ENCODE peak calls at places on chromosome 1, in ten cellular contexts. S, Z, D, P, L, N, W, O, M and V are unnamed samples.

GRCh38 chr1:27346991-27347627 is 5.3 kb downstream of the SYTL1 start:
- DNase-seq in S (no peak), Z (no peak), D (no peak), P (no peak), L (no peak), N (peak), W (no peak), O (no peak), M (no peak), V (no peak)

GRCh38 chr1:11654571-11655262 is at the start of gene FBXO44:
- DNase-seq in S (no peak), Z (no peak), D (peak), P (peak), L (peak), N (no peak), W (no peak), O (peak), M (peak), V (peak)

GRCh38 chr1:152220166-152221163 is 3.5 kb downstream of the HRNR start:
- DNase-seq in S (no peak), Z (no peak), D (no peak), P (no peak), L (no peak), N (no peak), W (no peak), O (peak), M (no peak), V (no peak)

GRCh38 chr1:225601902-225602589 is 50.9 kb downstream of the ENAH start:
- DNase-seq in S (no peak), Z (no peak), D (no peak), P (no peak), L (no peak), N (no peak), W (no peak), O (no peak), M (no peak), V (no peak)

GRCh38 chr1:221435510-221435909 is 306.4 kb downstream of the DUSP10 start:
- DNase-seq in S (no peak), Z (peak), D (no peak), P (peak), L (peak), N (peak), W (no peak), O (no peak), M (no peak), V (peak)

GRCh38 chr1:24894002-24894401 is 36.1 kb downstream of the RUNX3 start:
- DNase-seq in S (no peak), Z (no peak), D (no peak), P (no peak), L (no peak), N (no peak), W (no peak), O (no peak), M (no peak), V (no peak)

GRCh38 chr1:117682372-117682771 is 76.5 kb downstream of the TENT5C start:
- DNase-seq in S (no peak), Z (no peak), D (no peak), P (no peak), L (no peak), N (no peak), W (no peak), O (no peak), M (no peak), V (no peak)

GRCh38 chr1:13540871-13541270 is 27.1 kb upstream of the LRRC38 start:
- DNase-seq in S (no peak), Z (no peak), D (no peak), P (no peak), L (no peak), N (no peak), W (peak), O (no peak), M (peak), V (peak)

GRCh38 chr1:206135248-206135647 is 18.1 kb upstream of the AVPR1B start:
- DNase-seq in S (no peak), Z (no peak), D (no peak), P (no peak), L (no peak), N (no peak), W (no peak), O (no peak), M (no peak), V (no peak)

GRCh38 chr1:35298464-35298863 is 30.0 kb downstream of the ZMYM4 start:
- DNase-seq in S (no peak), Z (peak), D (peak), P (peak), L (peak), N (peak), W (no peak), O (peak), M (no peak), V (peak)

GRCh38 chr1:68162761-68163160 is 69.6 kb downstream of the WLS start:
- DNase-seq in S (no peak), Z (no peak), D (no peak), P (no peak), L (no peak), N (no peak), W (no peak), O (no peak), M (no peak), V (no peak)

GRCh38 chr1:99004270-99005141 is at the start of gene PLPPR5:
- DNase-seq in S (no peak), Z (peak), D (peak), P (peak), L (no peak), N (peak), W (no peak), O (peak), M (peak), V (no peak)

GRCh38 chr1:119141020-119141424 is 569 bp upstream of the WARS2 start:
- DNase-seq in S (no peak), Z (no peak), D (peak), P (no peak), L (no peak), N (no peak), W (no peak), O (peak), M (no peak), V (no peak)

GRCh38 chr1:210001751-210002150 is 63.7 kb downstream of the SYT14 start:
- DNase-seq in S (no peak), Z (no peak), D (no peak), P (no peak), L (no peak), N (no peak), W (no peak), O (no peak), M (no peak), V (no peak)

GRCh38 chr1:165924096-165924495 is 96.7 kb downstream of the UCK2 start:
- DNase-seq in S (peak), Z (no peak), D (no peak), P (no peak), L (no peak), N (no peak), W (no peak), O (no peak), M (no peak), V (no peak)